ENCODE peak calls at places on chromosomes 13 and 19, in seven cellular contexts. X is upper lobe of left lung, R is lung, C is HepG2, W is PC-3, I is tibial nerve, F is HCT116. N is an unnamed sample.

GRCh38 chr13:46383383-46383782 is 3.7 kb downstream of the RUBCNL start:
- DNase-seq in X (no peak), R (no peak), C (no peak), W (no peak), I (no peak), F (no peak), N (no peak)

GRCh38 chr13:74134777-74135305 is 637 bp upstream of the KLF12 start:
- DNase-seq in X (peak; percentile 51), R (peak; percentile 53), C (no peak), W (peak; percentile 51), I (peak; percentile 16), F (no peak), N (peak; percentile 59)

GRCh38 chr19:42198676-42199439 is 18.6 kb downstream of the DEDD2 start:
- DNase-seq in X (peak; percentile 46), R (no peak), C (no peak), W (no peak), I (no peak), F (no peak), N (no peak)

GRCh38 chr13:50512602-50513527 is 330.6 kb downstream of the DLEU7 start:
- DNase-seq in X (peak; percentile 81), R (peak; percentile 65), C (peak; percentile 47), W (peak; percentile 54), I (peak; percentile 38), F (no peak), N (peak; percentile 52)

GRCh38 chr19:12834418-12834943 is at the start of gene RTBDN:
- DNase-seq in X (no peak), R (no peak), C (no peak), W (peak; percentile 35), I (no peak), F (no peak), N (no peak)

GRCh38 chr19:48385461-48386087 is 5.8 kb downstream of the KDELR1 start:
- DNase-seq in X (no peak), R (no peak), C (no peak), W (no peak), I (no peak), F (no peak), N (no peak)

GRCh38 chr13:20369886-20370361 is 137.8 kb upstream of the GJB6 start:
- DNase-seq in X (no peak), R (no peak), C (no peak), W (peak; percentile 97), I (no peak), F (no peak), N (no peak)

GRCh38 chr19:13883665-13884064 is 6.7 kb downstream of the NANOS3 start:
- DNase-seq in X (no peak), R (no peak), C (no peak), W (no peak), I (no peak), F (no peak), N (no peak)

GRCh38 chr13:37277435-37278144 is 172.1 kb upstream of the CSNK1A1L start:
- DNase-seq in X (no peak), R (no peak), C (peak; percentile 15), W (no peak), I (no peak), F (no peak), N (no peak)

GRCh38 chr13:51249254-51249653 is 27.1 kb downstream of the FAM124A start:
- DNase-seq in X (no peak), R (no peak), C (no peak), W (peak; percentile 75), I (no peak), F (no peak), N (no peak)

GRCh38 chr13:33323766-33324525 is 38.4 kb upstream of the STARD13 start:
- DNase-seq in X (no peak), R (no peak), C (no peak), W (no peak), I (no peak), F (no peak), N (no peak)

GRCh38 chr13:25034173-25034572 is 61.8 kb upstream of the PABPC3 start:
- DNase-seq in X (no peak), R (no peak), C (no peak), W (no peak), I (no peak), F (no peak), N (no peak)

GRCh38 chr19:35331551-35332214 is 2.7 kb downstream of the CD22 start:
- DNase-seq in X (no peak), R (no peak), C (no peak), W (no peak), I (no peak), F (no peak), N (no peak)

GRCh38 chr19:35336166-35336955 is 7.4 kb downstream of the CD22 start:
- DNase-seq in X (no peak), R (no peak), C (no peak), W (no peak), I (no peak), F (no peak), N (no peak)

GRCh38 chr19:35332817-35333216 is 3.8 kb downstream of the CD22 start:
- DNase-seq in X (no peak), R (no peak), C (no peak), W (no peak), I (no peak), F (no peak), N (no peak)

GRCh38 chr19:35337081-35337983 is 8.3 kb downstream of the CD22 start:
- DNase-seq in X (no peak), R (no peak), C (no peak), W (no peak), I (no peak), F (no peak), N (no peak)

DNA sequence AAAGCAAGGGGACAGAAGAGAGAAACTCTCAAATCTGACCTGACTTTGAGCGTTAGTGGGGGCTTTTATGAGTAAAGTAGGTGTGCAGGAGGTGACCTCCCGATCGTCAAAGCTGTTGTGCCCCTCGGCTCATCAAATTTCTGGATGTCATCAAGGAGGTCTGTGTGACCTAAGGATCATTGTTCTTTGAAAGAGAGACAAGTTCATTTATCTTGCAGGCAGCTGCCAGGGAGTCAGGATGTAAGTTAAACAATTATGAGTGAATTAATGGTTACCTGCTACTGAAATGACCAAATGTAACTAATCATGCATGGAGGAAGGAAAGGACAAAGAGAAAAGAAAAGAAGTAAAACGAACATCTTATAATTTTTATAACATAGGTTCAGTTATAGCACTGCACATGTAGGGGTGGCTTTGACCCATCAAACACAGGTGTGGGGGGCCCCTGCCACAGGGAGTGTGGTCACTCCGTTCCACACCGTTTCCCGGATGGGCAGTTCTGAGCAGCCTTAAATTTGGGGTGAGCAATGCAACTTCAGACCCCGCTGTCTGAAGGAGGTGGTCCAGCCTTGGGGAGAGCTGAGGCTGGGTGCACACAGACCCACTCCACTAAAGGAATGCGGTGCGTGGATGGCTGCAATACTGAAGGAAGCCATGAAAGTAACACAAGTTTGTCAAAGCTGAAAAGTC is 5.2 kb downstream of the CD22 start:
- DNase-seq in X (no peak), R (no peak), C (no peak), W (no peak), I (no peak), F (no peak), N (no peak)
- H3K4me1 ChIP-seq in X (no peaks in the 10 kb centered on the region), R (no peaks in the 10 kb centered on the region), C (peaks cover 17% of the 10 kb centered on the region), W (no peaks in the 10 kb centered on the region), I (no peaks in the 10 kb centered on the region), F (no peaks in the 10 kb centered on the region), N (no peaks in the 10 kb centered on the region)

GRCh38 chr13:45191874-45192273 is 9.0 kb downstream of the KCTD4 start:
- DNase-seq in X (no peak), R (no peak), C (no peak), W (no peak), I (no peak), F (no peak), N (no peak)
- H3K4me3 ChIP-seq in X (no peak overlapping the region), R (no peak overlapping the region), C (no peak overlapping the region), W (no peak overlapping the region), I (no peak overlapping the region), F (no peak overlapping the region), N (no peak overlapping the region)

GRCh38 chr19:35486268-35486708 is 4.0 kb downstream of the KRTDAP start:
- DNase-seq in X (no peak), R (no peak), C (peak; percentile 79), W (no peak), I (no peak), F (no peak), N (no peak)
- H3K27ac ChIP-seq in X (no peak overlapping the region), R (no peak overlapping the region), C (peak overlapping the region; percentile 59), W (no peak overlapping the region), I (no peak overlapping the region), F (no peak overlapping the region), N (no peak overlapping the region)

DNA sequence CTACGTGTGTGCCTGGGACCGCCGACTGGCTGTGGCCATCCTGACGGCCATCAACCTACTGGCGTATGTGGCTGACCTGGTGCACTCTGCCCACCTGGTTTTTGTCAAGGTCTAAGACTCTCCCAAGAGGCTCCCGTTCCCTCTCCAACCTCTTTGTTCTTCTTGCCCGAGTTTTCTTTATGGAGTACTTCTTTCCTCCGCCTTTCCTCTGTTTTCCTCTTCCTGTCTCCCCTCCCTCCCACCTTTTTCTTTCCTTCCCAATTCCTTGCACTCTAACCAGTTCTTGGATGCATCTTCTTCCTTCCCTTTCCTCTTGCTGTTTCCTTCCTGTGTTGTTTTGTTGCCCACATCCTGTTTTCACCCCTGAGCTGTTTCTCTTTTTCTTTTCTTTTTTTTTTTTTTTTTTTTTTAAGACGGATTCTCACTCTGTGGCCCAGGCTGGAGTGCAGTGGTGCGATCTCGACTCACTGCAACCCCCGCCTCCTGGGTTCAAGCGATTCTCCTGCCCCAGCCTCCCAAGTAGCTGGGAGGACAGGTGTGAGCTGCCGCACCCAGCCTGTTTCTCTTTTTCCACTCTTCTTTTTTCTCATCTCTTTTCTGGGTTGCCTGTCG is 6.8 kb downstream of the MYADM start:
- DNase-seq in X (no peak), R (no peak), C (no peak), W (no peak), I (no peak), F (no peak), N (no peak)
- H3K4me1 ChIP-seq in X (peaks cover 31% of the 10 kb centered on the region), R (peaks cover 13% of the 10 kb centered on the region), C (peaks cover 4% of the 10 kb centered on the region), W (peaks cover 3% of the 10 kb centered on the region), I (peaks cover 9% of the 10 kb centered on the region), F (peaks cover 6% of the 10 kb centered on the region), N (peaks cover 5% of the 10 kb centered on the region)

N was measured in SJSA1.